ENCODE peak calls at places on chromosomes 4 and X, in four cellular contexts. One of them, this sample, is unnamed.

GRCh38 chr4:2304877-2305561 is 43.1 kb upstream of the MXD4 start:
- DNase-seq in dorsolateral prefrontal cortex: no peak
- DNase-seq in GM23338: no peak
- DNase-seq in CD8-positive, alpha-beta memory T cell: no peak
- DNase-seq in this sample: peak

GRCh38 chr4:148064451-148064850 is 332.6 kb downstream of the ARHGAP10 start:
- DNase-seq in dorsolateral prefrontal cortex: no peak
- DNase-seq in GM23338: no peak
- DNase-seq in CD8-positive, alpha-beta memory T cell: no peak
- DNase-seq in this sample: no peak

GRCh38 chr4:33160126-33160525 is 2440.0 kb downstream of the PCDH7 start:
- DNase-seq in dorsolateral prefrontal cortex: no peak
- DNase-seq in GM23338: peak
- DNase-seq in CD8-positive, alpha-beta memory T cell: no peak
- DNase-seq in this sample: no peak

GRCh38 chrX:789096-789495 is 158.5 kb downstream of the SHOX start:
- DNase-seq in dorsolateral prefrontal cortex: no peak
- DNase-seq in GM23338: no peak
- DNase-seq in CD8-positive, alpha-beta memory T cell: no peak
- DNase-seq in this sample: no peak

GRCh38 chrX:139126493-139126892 is 404.0 kb upstream of the F9 start:
- DNase-seq in dorsolateral prefrontal cortex: no peak
- DNase-seq in GM23338: peak
- DNase-seq in CD8-positive, alpha-beta memory T cell: no peak
- DNase-seq in this sample: peak

GRCh38 chr4:154471924-154472323 is 19.7 kb downstream of the DCHS2 start:
- DNase-seq in dorsolateral prefrontal cortex: no peak
- DNase-seq in GM23338: no peak
- DNase-seq in CD8-positive, alpha-beta memory T cell: no peak
- DNase-seq in this sample: no peak

GRCh38 chr4:147777456-147778091 is 45.7 kb downstream of the ARHGAP10 start:
- DNase-seq in dorsolateral prefrontal cortex: no peak
- DNase-seq in GM23338: no peak
- DNase-seq in CD8-positive, alpha-beta memory T cell: no peak
- DNase-seq in this sample: no peak

GRCh38 chr4:4426511-4427477 is 39.9 kb downstream of the NSG1 start:
- DNase-seq in dorsolateral prefrontal cortex: no peak
- DNase-seq in GM23338: peak
- DNase-seq in CD8-positive, alpha-beta memory T cell: no peak
- DNase-seq in this sample: no peak

GRCh38 chrX:135977611-135978010 is 3.8 kb upstream of the MMGT1 start:
- DNase-seq in dorsolateral prefrontal cortex: no peak
- DNase-seq in GM23338: no peak
- DNase-seq in CD8-positive, alpha-beta memory T cell: no peak
- DNase-seq in this sample: no peak

GRCh38 chr4:182862921-182863320 is 54.3 kb downstream of the DCTD start:
- DNase-seq in dorsolateral prefrontal cortex: no peak
- DNase-seq in GM23338: no peak
- DNase-seq in CD8-positive, alpha-beta memory T cell: no peak
- DNase-seq in this sample: peak

GRCh38 chrX:40153335-40154221 is 55.8 kb upstream of the BCOR start:
- DNase-seq in dorsolateral prefrontal cortex: no peak
- DNase-seq in GM23338: peak
- DNase-seq in CD8-positive, alpha-beta memory T cell: peak
- DNase-seq in this sample: peak

GRCh38 chrX:134423606-134424005 is 36.4 kb upstream of the HPRT1 start:
- DNase-seq in dorsolateral prefrontal cortex: no peak
- DNase-seq in GM23338: no peak
- DNase-seq in CD8-positive, alpha-beta memory T cell: no peak
- DNase-seq in this sample: no peak

GRCh38 chr4:69995526-69996016 is at the start of gene STATH:
- DNase-seq in dorsolateral prefrontal cortex: no peak
- DNase-seq in GM23338: no peak
- DNase-seq in CD8-positive, alpha-beta memory T cell: no peak
- DNase-seq in this sample: no peak

GRCh38 chrX:152641256-152641875 is 3.7 kb downstream of the GABRQ start:
- DNase-seq in dorsolateral prefrontal cortex: no peak
- DNase-seq in GM23338: peak
- DNase-seq in CD8-positive, alpha-beta memory T cell: no peak
- DNase-seq in this sample: no peak

GRCh38 chr4:154908168-154908567 is 127.1 kb downstream of the RBM46 start:
- DNase-seq in dorsolateral prefrontal cortex: no peak
- DNase-seq in GM23338: no peak
- DNase-seq in CD8-positive, alpha-beta memory T cell: no peak
- DNase-seq in this sample: no peak

GRCh38 chrX:15202458-15203177 is 67.3 kb downstream of the ASB9 start:
- DNase-seq in dorsolateral prefrontal cortex: no peak
- DNase-seq in GM23338: no peak
- DNase-seq in CD8-positive, alpha-beta memory T cell: no peak
- DNase-seq in this sample: no peak

GRCh38 chrX:51336584-51336983 is 4.0 kb downstream of the NUDT10 start:
- DNase-seq in dorsolateral prefrontal cortex: no peak
- DNase-seq in GM23338: peak
- DNase-seq in CD8-positive, alpha-beta memory T cell: peak
- DNase-seq in this sample: no peak

GRCh38 chr4:152106781-152107321 is 346.0 kb upstream of the GATB start:
- DNase-seq in dorsolateral prefrontal cortex: no peak
- DNase-seq in GM23338: no peak
- DNase-seq in CD8-positive, alpha-beta memory T cell: no peak
- DNase-seq in this sample: no peak

GRCh38 chr4:152107736-152108500 is 347.1 kb upstream of the GATB start:
- DNase-seq in dorsolateral prefrontal cortex: no peak
- DNase-seq in GM23338: no peak
- DNase-seq in CD8-positive, alpha-beta memory T cell: no peak
- DNase-seq in this sample: no peak

GRCh38 chr4:152104286-152104685 is 343.5 kb upstream of the GATB start:
- DNase-seq in dorsolateral prefrontal cortex: peak
- DNase-seq in GM23338: no peak
- DNase-seq in CD8-positive, alpha-beta memory T cell: no peak
- DNase-seq in this sample: peak

GRCh38 chr4:152104846-152105462 is 344.1 kb upstream of the GATB start:
- DNase-seq in dorsolateral prefrontal cortex: peak
- DNase-seq in GM23338: no peak
- DNase-seq in CD8-positive, alpha-beta memory T cell: no peak
- DNase-seq in this sample: no peak

DNA sequence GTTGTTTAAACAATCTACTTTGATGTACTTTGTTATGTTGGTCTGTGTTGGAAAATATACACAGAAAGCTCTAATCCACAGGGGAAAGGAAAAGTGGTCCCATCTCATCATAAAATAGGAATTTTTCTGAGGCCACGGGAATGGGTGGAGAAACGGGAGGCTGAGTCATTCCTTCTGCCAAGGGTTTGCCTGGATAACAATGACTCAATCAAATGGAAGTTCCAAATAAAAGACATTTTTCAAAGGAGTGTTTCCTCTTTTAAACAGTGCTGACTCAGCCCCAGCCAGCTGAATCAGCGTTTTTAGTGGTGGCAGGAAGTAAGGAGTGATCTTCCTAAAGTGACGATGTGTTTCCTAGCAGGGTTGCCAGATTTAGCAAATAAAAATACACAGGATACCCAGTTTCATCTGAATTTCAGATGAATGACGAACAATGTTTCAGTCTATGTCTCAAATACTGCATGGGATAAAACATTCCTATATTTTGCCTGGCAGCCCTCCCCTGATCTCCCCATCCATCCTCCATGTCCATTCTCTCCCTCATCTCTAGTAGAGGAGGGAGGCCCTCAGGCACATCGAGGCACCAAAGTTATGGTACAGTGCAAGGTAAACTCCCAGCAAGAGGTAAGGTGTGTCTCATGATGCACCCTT is 345.4 kb upstream of the GATB start:
- DNase-seq in dorsolateral prefrontal cortex: peak
- DNase-seq in GM23338: peak
- DNase-seq in CD8-positive, alpha-beta memory T cell: no peak
- DNase-seq in this sample: peak
- H3K27ac ChIP-seq in dorsolateral prefrontal cortex: peak
- H3K27ac ChIP-seq in GM23338: no peak
- H3K27ac ChIP-seq in CD8-positive, alpha-beta memory T cell: no peak
- H3K27ac ChIP-seq in this sample: no peak

GRCh38 chrX:45622042-45622423 is 421.4 kb upstream of the DIPK2B start:
- DNase-seq in dorsolateral prefrontal cortex: no peak
- DNase-seq in GM23338: no peak
- DNase-seq in CD8-positive, alpha-beta memory T cell: no peak
- DNase-seq in this sample: no peak

GRCh38 chrX:45619290-45619689 is 418.6 kb upstream of the DIPK2B start:
- DNase-seq in dorsolateral prefrontal cortex: no peak
- DNase-seq in GM23338: no peak
- DNase-seq in CD8-positive, alpha-beta memory T cell: no peak
- DNase-seq in this sample: no peak

GRCh38 chrX:45622538-45622937 is 421.9 kb upstream of the DIPK2B start:
- DNase-seq in dorsolateral prefrontal cortex: no peak
- DNase-seq in GM23338: no peak
- DNase-seq in CD8-positive, alpha-beta memory T cell: no peak
- DNase-seq in this sample: no peak

GRCh38 chrX:45621356-45622041 is 420.8 kb upstream of the DIPK2B start:
- DNase-seq in dorsolateral prefrontal cortex: no peak
- DNase-seq in GM23338: no peak
- DNase-seq in CD8-positive, alpha-beta memory T cell: no peak
- DNase-seq in this sample: no peak

GRCh38 chrX:45623266-45623665 is 422.6 kb upstream of the DIPK2B start:
- DNase-seq in dorsolateral prefrontal cortex: no peak
- DNase-seq in GM23338: no peak
- DNase-seq in CD8-positive, alpha-beta memory T cell: no peak
- DNase-seq in this sample: no peak
- H3K27ac ChIP-seq in dorsolateral prefrontal cortex: no peak
- H3K27ac ChIP-seq in GM23338: no peak
- H3K27ac ChIP-seq in CD8-positive, alpha-beta memory T cell: no peak
- H3K27ac ChIP-seq in this sample: no peak

DNA sequence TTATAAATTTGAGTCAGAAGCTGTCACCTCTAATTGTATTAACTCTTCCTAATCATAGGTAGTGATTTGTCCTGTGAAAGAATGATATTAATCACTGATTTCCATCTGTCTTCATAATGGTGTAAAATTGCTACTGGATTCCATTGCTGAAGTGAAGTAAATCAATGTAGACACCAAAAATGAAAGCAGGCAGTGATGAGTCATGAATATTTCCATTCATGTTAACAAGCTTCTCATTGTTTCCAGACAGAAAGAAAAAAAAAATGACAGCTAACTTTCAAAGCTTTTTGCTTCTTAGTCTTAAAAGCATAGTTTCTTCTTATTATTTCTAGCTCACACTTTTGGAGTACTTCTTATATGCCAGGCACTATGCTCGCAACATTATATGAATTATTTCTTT is 21.5 kb downstream of the FAM114A1 start:
- DNase-seq in dorsolateral prefrontal cortex: no peak
- DNase-seq in GM23338: no peak
- DNase-seq in CD8-positive, alpha-beta memory T cell: no peak
- DNase-seq in this sample: no peak
- H3K27ac ChIP-seq in dorsolateral prefrontal cortex: peak
- H3K27ac ChIP-seq in GM23338: no peak
- H3K27ac ChIP-seq in CD8-positive, alpha-beta memory T cell: no peak
- H3K27ac ChIP-seq in this sample: peak

GRCh38 chrX:150362599-150363481 is at the start of gene MAMLD1:
- DNase-seq in dorsolateral prefrontal cortex: peak
- DNase-seq in GM23338: peak
- DNase-seq in CD8-positive, alpha-beta memory T cell: peak
- DNase-seq in this sample: peak
- H3K27ac ChIP-seq in dorsolateral prefrontal cortex: peak
- H3K27ac ChIP-seq in GM23338: no peak
- H3K27ac ChIP-seq in CD8-positive, alpha-beta memory T cell: no peak
- H3K27ac ChIP-seq in this sample: peak

DNA sequence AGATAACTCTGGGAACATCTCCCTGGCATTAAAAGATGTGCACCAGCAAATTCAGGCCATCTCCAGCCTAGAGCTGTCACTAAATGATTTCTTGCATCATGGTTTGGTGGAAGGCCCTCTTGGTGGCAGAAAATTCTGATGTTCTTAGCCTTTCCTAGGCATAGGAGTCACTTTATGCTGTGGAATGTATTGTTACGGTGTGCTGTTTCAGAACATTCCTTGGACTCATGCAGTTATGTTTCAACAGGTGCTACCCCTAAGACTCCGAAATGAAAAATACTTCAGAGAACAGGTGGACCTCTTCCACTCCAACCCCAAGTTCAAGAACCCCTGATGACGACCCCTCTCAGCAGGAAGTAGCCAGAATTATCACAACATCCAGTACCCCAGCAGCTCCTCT is 20.3 kb upstream of the PAPSS1 start:
- DNase-seq in dorsolateral prefrontal cortex: no peak
- DNase-seq in GM23338: peak
- DNase-seq in CD8-positive, alpha-beta memory T cell: no peak
- DNase-seq in this sample: no peak
- H3K27ac ChIP-seq in dorsolateral prefrontal cortex: no peak
- H3K27ac ChIP-seq in GM23338: no peak
- H3K27ac ChIP-seq in CD8-positive, alpha-beta memory T cell: no peak
- H3K27ac ChIP-seq in this sample: peak

GRCh38 chr4:169627307-169627706 is 6.9 kb downstream of the CLCN3 start:
- DNase-seq in dorsolateral prefrontal cortex: no peak
- DNase-seq in GM23338: no peak
- DNase-seq in CD8-positive, alpha-beta memory T cell: no peak
- DNase-seq in this sample: no peak
- H3K27ac ChIP-seq in dorsolateral prefrontal cortex: no peak
- H3K27ac ChIP-seq in GM23338: no peak
- H3K27ac ChIP-seq in CD8-positive, alpha-beta memory T cell: peak
- H3K27ac ChIP-seq in this sample: no peak

GRCh38 chr4:84895283-84895682 is 71.2 kb downstream of the WDFY3 start:
- DNase-seq in dorsolateral prefrontal cortex: no peak
- DNase-seq in GM23338: no peak
- DNase-seq in CD8-positive, alpha-beta memory T cell: no peak
- DNase-seq in this sample: no peak

GRCh38 chr4:84887824-84888223 is 78.7 kb downstream of the WDFY3 start:
- DNase-seq in dorsolateral prefrontal cortex: no peak
- DNase-seq in GM23338: no peak
- DNase-seq in CD8-positive, alpha-beta memory T cell: no peak
- DNase-seq in this sample: no peak

GRCh38 chr4:84894621-84895020 is 71.9 kb downstream of the WDFY3 start:
- DNase-seq in dorsolateral prefrontal cortex: no peak
- DNase-seq in GM23338: no peak
- DNase-seq in CD8-positive, alpha-beta memory T cell: no peak
- DNase-seq in this sample: peak

GRCh38 chr4:84897516-84897915 is 69.0 kb downstream of the WDFY3 start:
- DNase-seq in dorsolateral prefrontal cortex: no peak
- DNase-seq in GM23338: no peak
- DNase-seq in CD8-positive, alpha-beta memory T cell: no peak
- DNase-seq in this sample: no peak

DNA sequence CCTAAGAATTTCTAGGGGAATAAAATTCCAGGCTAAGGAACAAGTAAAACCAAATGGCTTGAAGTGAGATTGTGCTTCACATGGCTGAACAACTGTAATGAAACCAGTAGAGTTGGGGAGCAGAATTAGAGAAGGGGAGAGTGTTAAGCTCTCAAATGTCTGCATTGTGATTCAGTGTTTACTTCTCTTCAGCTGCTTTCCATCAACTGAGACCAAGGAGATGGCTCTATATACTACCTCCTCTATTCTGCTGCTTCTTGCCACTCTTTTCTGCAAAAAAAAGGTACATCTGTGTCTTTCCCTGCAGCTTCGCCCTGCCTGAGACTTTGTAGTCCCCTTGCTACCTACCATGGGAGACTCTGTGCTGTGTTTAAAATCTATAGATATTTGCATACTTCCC is 73.5 kb downstream of the WDFY3 start:
- DNase-seq in dorsolateral prefrontal cortex: no peak
- DNase-seq in GM23338: peak
- DNase-seq in CD8-positive, alpha-beta memory T cell: no peak
- DNase-seq in this sample: no peak
- H3K27ac ChIP-seq in dorsolateral prefrontal cortex: no peak
- H3K27ac ChIP-seq in GM23338: peak
- H3K27ac ChIP-seq in CD8-positive, alpha-beta memory T cell: no peak
- H3K27ac ChIP-seq in this sample: no peak